ENCODE peak calls at places on chromosomes 6 and 20, in nine cellular contexts. V, D, H, W, U, A, N, L and Y are unnamed samples.

GRCh38 chr6:14983599-14984296 is 262.1 kb upstream of the JARID2 start:
- DNase-seq in H (peak), A (no peak), W (no peak), N (no peak), V (no peak), D (no peak), U (no peak), L (peak), Y (peak)

GRCh38 chr6:74366634-74367033 is 670.6 kb downstream of the CD109 start:
- DNase-seq in A (no peak), V (no peak), D (no peak), U (no peak), W (no peak), H (peak), N (no peak), L (peak), Y (peak)

GRCh38 chr6:42762338-42762929 is 16.5 kb upstream of the TBCC start:
- DNase-seq in A (no peak), W (no peak), N (no peak), V (no peak), U (peak), D (no peak), L (no peak), H (no peak), Y (no peak)

GRCh38 chr6:140441256-140441655 is 1066.8 kb upstream of the CITED2 start:
- DNase-seq in N (peak), V (peak), U (peak), W (peak), L (peak), H (peak), A (no peak), D (peak), Y (peak)

GRCh38 chr6:130749402-130749801 is 77.8 kb upstream of the SMLR1 start:
- DNase-seq in N (no peak), H (no peak), U (no peak), L (no peak), V (no peak), A (no peak), D (no peak), W (no peak), Y (no peak)

GRCh38 chr6:137341721-137342195 is 122.6 kb upstream of the IFNGR1 start:
- DNase-seq in U (peak), V (peak), L (no peak), W (peak), N (no peak), A (peak), H (peak), D (peak), Y (peak)

GRCh38 chr6:80454661-80455365 is 348.3 kb downstream of the BCKDHB start:
- DNase-seq in N (no peak), L (peak), D (no peak), U (no peak), V (no peak), A (peak), H (peak), W (peak), Y (no peak)

GRCh38 chr6:122322824-122323223 is 76.6 kb upstream of the HSF2 start:
- DNase-seq in A (no peak), D (no peak), W (peak), U (no peak), L (peak), H (peak), N (no peak), V (no peak), Y (peak)

GRCh38 chr6:39342692-39343460 is 20.4 kb upstream of the KCNK16 start:
- DNase-seq in L (no peak), A (no peak), H (no peak), U (no peak), N (no peak), D (no peak), V (no peak), W (no peak), Y (no peak)

GRCh38 chr20:62378215-62378614 is 8.7 kb upstream of the RPS21 start:
- DNase-seq in N (no peak), W (no peak), V (no peak), A (no peak), D (no peak), H (no peak), L (no peak), U (no peak), Y (no peak)

GRCh38 chr6:97049254-97050004 is 124.9 kb downstream of the KLHL32 start:
- DNase-seq in L (no peak), D (no peak), V (no peak), A (no peak), N (no peak), U (no peak), W (no peak), H (peak), Y (no peak)

GRCh38 chr20:29497261-29497671 is 1760.2 kb upstream of the DEFB115 start:
- DNase-seq in H (peak), U (no peak), V (peak), N (no peak), D (no peak), L (no peak), W (peak), A (no peak), Y (peak)

GRCh38 chr6:75524322-75524972 is 30.8 kb upstream of the FILIP1 start:
- DNase-seq in H (peak), D (no peak), A (peak), V (no peak), W (peak), L (peak), U (no peak), N (no peak), Y (peak)

GRCh38 chr6:133833905-133834304 is 55.0 kb upstream of the TCF21 start:
- DNase-seq in L (no peak), U (no peak), N (no peak), W (no peak), H (no peak), V (peak), D (no peak), A (no peak), Y (peak)

GRCh38 chr6:5942591-5942990 is 64.1 kb downstream of the NRN1 start:
- DNase-seq in U (no peak), W (peak), D (no peak), L (no peak), A (no peak), V (no peak), H (peak), N (no peak), Y (no peak)

GRCh38 chr6:19465760-19466159 is 371.4 kb upstream of the ID4 start:
- DNase-seq in W (peak), V (no peak), A (no peak), H (peak), D (no peak), U (no peak), N (no peak), L (peak), Y (peak)

GRCh38 chr20:12860619-12861247 is 148.0 kb upstream of the SPTLC3 start:
- DNase-seq in L (no peak), V (no peak), H (no peak), U (no peak), N (no peak), W (no peak), A (no peak), D (no peak), Y (no peak)

DNA sequence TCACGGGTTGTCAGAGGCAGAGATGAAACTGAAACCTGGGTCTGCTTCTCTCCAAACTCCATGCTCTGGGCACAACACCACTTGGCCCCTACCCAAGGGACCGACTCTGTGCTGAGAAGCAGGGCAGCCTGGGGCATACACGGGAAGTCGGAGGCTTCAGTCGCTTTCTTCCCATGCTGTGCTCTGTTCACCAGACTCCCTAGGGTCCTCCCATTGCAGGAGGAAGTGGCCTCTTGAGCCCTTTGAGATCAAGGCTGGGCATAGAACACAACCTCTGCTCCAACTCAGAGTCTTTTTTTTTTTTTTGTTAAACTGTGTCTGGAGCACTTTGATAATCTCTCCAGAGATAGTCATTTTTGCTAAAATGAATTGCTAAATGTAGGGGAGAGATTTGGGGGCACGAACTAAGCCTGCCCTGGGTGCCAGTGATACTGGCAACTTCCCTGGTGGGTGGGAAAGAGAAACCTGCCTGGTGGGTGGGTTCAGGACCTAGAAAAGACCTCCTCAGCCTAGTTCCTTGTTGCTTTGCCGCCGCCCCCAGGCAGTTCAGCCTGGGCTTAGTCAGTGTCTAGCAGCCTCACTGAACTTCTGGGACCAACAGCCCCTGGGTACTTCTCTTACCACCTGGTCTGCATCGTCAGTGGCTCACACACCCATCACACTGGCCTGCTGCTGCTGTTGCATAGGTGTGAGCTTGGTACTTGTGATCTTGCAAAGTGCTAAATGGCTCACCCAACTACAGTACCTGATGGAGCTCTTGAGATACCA is 62.0 kb downstream of the PPP1R14C start:
- DNase-seq in W (no peak), H (no peak), V (peak), U (no peak), L (no peak), N (no peak), D (peak), A (no peak), Y (no peak)
- H3K4me3 ChIP-seq in W (no peak), H (no peak), V (no peak), U (no peak), L (no peak), N (no peak), D (no peak), A (no peak), Y (no peak)

GRCh38 chr6:129252377-129253071 is 369.6 kb downstream of the LAMA2 start:
- DNase-seq in V (no peak), N (no peak), D (no peak), U (no peak), L (peak), A (no peak), W (no peak), H (no peak), Y (peak)
- TF ChIP-seq CTCF in V (no peak), N (no peak), D (peak), U (no peak), L (no peak), A (no peak), W (no peak), H (no peak), Y (no peak)

GRCh38 chr20:31862157-31862470 is 8.2 kb downstream of the DUSP15 start:
- DNase-seq in V (no peak), U (no peak), A (no peak), L (no peak), D (no peak), W (no peak), H (no peak), N (no peak), Y (no peak)
- H3K4me3 ChIP-seq in V (no peak), U (no peak), A (no peak), L (no peak), D (no peak), W (no peak), H (no peak), N (peak), Y (no peak)

DNA sequence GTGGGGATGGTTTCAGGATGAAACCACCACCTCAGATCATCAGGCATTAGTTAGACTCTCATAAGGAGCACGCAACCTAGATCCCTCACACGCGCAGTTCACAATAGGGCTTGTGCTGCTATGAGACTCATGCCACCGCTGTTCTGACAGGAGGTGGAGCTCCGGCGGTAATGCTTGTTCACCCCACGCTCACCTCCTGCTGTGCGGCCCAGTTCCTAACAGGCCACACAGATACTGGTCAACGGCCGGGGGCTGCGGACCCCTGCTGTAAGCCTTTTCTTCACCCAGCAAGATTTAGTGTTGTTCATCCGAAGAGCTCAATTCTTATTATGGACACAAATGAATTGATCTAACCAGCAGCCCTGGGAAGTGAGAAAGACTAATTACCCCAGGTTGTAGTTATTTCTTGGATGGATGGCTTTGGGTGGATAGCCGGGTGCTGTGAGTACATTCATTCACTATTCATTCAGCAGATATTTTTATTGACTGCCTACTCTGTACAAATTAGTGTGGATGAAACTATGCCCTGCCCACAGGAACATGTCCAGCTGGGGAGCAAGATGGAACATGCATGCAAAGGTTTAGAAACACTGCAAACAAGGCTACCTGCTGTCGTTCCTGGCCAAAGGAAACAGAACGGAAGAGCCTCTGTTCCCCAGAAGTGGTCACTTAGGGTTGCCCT is 57.2 kb downstream of the RIOK1 start:
- DNase-seq in D (no peak), V (no peak), H (no peak), L (no peak), N (no peak), A (no peak), U (no peak), W (no peak), Y (no peak)
- TF ChIP-seq CTCF in D (no peak), V (no peak), H (no peak), L (no peak), N (no peak), A (no peak), U (no peak), W (no peak), Y (no peak)

DNA sequence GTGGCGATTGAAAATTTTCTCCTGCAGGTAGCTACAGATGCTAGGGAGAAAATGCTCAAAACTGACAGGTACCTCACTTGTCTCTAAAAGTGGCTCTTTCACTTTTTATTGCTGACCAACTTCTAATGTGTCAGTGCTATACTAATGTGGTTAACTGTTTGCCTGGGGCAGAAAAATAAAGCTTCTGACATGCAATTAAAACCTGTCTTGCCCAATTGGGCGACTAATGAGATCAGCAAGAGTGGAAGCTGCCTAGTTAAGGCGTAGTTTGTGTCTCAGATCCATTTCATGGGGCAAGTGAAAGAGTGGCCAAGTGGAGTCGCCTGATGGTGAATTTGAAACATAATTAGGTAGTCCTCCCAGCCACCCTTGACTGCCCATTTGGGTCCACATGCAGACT is 193.3 kb downstream of the TSHZ2 start:
- DNase-seq in V (no peak), L (no peak), U (no peak), D (no peak), W (no peak), H (no peak), N (no peak), A (no peak), Y (no peak)
- H3K4me3 ChIP-seq in V (no peak), L (no peak), U (no peak), D (no peak), W (no peak), H (no peak), N (no peak), A (no peak), Y (no peak)

GRCh38 chr6:165891320-165891719 is 228.3 kb upstream of the PDE10A start:
- DNase-seq in V (no peak), U (no peak), A (no peak), L (no peak), W (no peak), H (no peak), D (no peak), N (no peak), Y (no peak)

GRCh38 chr6:165890404-165890735 is 227.3 kb upstream of the PDE10A start:
- DNase-seq in W (no peak), H (no peak), U (no peak), L (no peak), A (no peak), N (no peak), V (no peak), D (no peak), Y (no peak)

GRCh38 chr6:165886169-165886568 is 223.1 kb upstream of the PDE10A start:
- DNase-seq in A (no peak), U (no peak), D (no peak), W (no peak), V (no peak), L (no peak), N (no peak), H (no peak), Y (no peak)

GRCh38 chr6:165893431-165893830 is 230.4 kb upstream of the PDE10A start:
- DNase-seq in W (no peak), V (no peak), A (no peak), N (no peak), D (no peak), H (no peak), U (no peak), L (no peak), Y (no peak)

DNA sequence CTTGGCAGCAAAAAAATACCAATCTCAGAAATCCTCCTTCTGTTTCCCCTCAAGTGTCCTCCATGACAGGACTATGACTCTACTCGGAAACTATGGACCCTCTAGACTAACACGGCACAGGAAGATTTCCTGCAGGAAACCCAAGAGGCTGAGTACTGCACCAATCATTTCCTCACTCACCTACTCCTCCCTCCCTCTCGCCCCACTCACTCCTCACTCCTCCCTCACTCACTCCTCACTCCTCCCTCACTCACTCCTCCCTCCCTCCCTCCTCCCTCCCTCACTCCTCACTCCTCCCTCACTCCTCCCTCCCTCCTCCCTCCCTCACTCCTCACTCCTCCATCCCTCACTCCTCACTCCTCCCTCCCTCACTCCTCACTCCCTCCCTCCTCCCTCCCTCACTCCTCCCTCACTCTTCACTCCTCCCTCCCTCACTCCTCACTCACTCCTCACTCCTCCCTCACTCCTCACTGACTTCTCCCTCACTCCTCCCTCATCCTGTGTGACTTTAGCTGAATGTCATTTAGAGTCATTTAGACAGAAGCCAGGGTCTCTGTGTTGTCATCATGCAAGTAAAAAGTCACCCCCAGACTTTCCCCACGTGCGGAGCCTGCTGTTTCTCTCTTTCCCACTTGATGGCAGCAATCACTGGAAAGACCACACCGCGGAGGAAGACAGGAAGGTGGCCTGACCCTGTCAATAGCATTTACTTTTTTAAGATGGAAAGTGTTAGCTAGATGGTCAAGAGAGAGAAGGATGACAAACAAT is 226.8 kb upstream of the PDE10A start:
- DNase-seq in D (no peak), H (peak), L (peak), V (no peak), A (no peak), W (peak), U (peak), N (peak), Y (peak)
- TF ChIP-seq CTCF in D (peak), H (peak), L (peak), V (peak), A (no peak), W (peak), U (peak), N (peak), Y (peak)

GRCh38 chr6:161272600-161273355 is 1.1 kb downstream of the AGPAT4 start:
- DNase-seq in U (no peak), V (no peak), L (peak), W (peak), N (no peak), H (peak), D (no peak), A (peak), Y (peak)

GRCh38 chr6:161271343-161272019 is 2.4 kb downstream of the AGPAT4 start:
- DNase-seq in H (no peak), U (no peak), D (no peak), N (no peak), W (no peak), L (no peak), A (no peak), V (no peak), Y (no peak)

GRCh38 chr6:161273752-161274487 is at the start of gene AGPAT4:
- DNase-seq in W (peak), N (peak), H (peak), A (peak), U (peak), L (peak), V (peak), D (peak), Y (peak)

GRCh38 chr6:161274488-161274858 is 612 bp upstream of the AGPAT4 start:
- DNase-seq in H (no peak), D (no peak), N (no peak), L (no peak), U (no peak), W (no peak), A (no peak), V (no peak), Y (no peak)

DNA sequence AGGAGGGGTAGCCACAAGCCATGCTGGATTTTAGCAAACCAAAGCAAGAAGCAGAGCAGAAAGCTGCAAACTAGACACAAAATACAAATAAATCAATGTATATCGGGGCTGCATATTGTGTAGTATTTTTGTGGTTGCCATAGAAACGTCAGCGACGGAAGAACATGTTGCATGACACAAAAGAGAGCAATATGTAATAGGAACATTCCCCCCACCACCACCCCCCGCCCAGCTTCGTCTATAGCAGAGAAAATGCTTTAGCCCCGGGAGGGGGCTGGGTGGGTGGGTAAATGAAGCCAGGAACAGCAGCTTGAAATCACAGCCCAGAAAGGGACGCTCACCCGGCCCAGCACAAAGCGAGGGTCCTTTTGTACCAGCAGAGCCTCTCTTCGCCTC is 507 bp downstream of the AGPAT4 start:
- DNase-seq in L (peak), N (no peak), D (no peak), A (no peak), U (no peak), H (peak), W (peak), V (peak), Y (peak)
- H3K4me3 ChIP-seq in L (peak), N (peak), D (peak), A (peak), U (peak), H (peak), W (peak), V (peak), Y (peak)

DNA sequence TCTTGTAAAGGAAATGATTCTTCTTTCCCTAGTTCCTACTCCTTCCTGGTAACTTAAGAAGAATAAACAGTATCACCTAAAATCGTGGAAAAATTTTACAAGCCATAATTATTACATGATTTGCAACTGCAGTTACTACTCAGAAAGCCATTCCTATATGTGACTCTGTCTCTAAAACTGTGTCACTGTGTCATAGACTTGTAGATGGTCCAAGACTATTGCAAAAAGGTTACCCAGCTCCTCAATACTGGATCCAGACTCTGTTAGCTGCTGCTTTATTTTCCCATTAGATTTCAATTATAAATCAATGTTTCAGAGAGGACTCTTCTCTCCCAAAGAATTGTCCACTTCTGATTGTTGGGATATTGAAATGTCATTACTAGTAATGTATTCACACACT is 142.1 kb upstream of the STMND1 start:
- DNase-seq in H (no peak), V (no peak), U (no peak), L (no peak), A (no peak), D (no peak), W (no peak), N (no peak), Y (no peak)
- TF ChIP-seq CTCF in H (no peak), V (no peak), U (no peak), L (no peak), A (no peak), D (no peak), W (no peak), N (no peak), Y (no peak)